ENCODE peak calls at places on chromosomes 4 and X, in four cellular contexts. C, K, E and R are unnamed samples.
A peak's percentile ranks its signal among the peaks of the same experiment; 100 is the strongest.

GRCh38 chr4:153643406-153644016 is 40.6 kb upstream of the TLR2 start:
- DNase-seq in E (no peak), C (peak; percentile 10), K (peak; percentile 74), R (peak; percentile 57)

GRCh38 chr4:3324093-3324815 is 31.4 kb downstream of the RGS12 start:
- DNase-seq in C (no peak), E (peak; percentile 79), K (no peak), R (no peak)

GRCh38 chr4:8523175-8523574 is 57.0 kb upstream of the GPR78 start:
- DNase-seq in K (no peak), C (no peak), E (no peak), R (no peak)

GRCh38 chr4:107896651-107897050 is 34.7 kb upstream of the CYP2U1 start:
- DNase-seq in K (no peak), E (no peak), C (no peak), R (no peak)

GRCh38 chr4:38366451-38366850 is 297.5 kb upstream of the KLF3 start:
- DNase-seq in E (no peak), K (no peak), C (peak; percentile 4), R (no peak)

GRCh38 chr4:663438-664428 is 10.3 kb downstream of the ATP5ME start:
- DNase-seq in E (peak; percentile 82), K (peak; percentile 81), C (no peak), R (no peak)

GRCh38 chr4:41268024-41268423 is 11.3 kb downstream of the UCHL1 start:
- DNase-seq in K (no peak), C (no peak), E (no peak), R (no peak)

GRCh38 chr4:95290702-95291101 is 258.1 kb downstream of the UNC5C start:
- DNase-seq in C (no peak), E (no peak), K (no peak), R (no peak)

GRCh38 chr4:108829981-108830492 is 67.2 kb upstream of the ETNPPL start:
- DNase-seq in K (no peak), E (no peak), C (no peak), R (no peak)

GRCh38 chrX:68710870-68711576 is 63.6 kb downstream of the STARD8 start:
- DNase-seq in E (peak; percentile 73), C (peak; percentile 32), K (peak; percentile 51), R (peak; percentile 36)

GRCh38 chr4:182144621-182145359 is 98.4 kb upstream of the TENM3 start:
- DNase-seq in K (no peak), E (peak; percentile 36), C (no peak), R (no peak)

GRCh38 chr4:55781809-55782208 is 37.8 kb upstream of the EXOC1L start:
- DNase-seq in C (no peak), K (no peak), E (no peak), R (no peak)

GRCh38 chr4:41579556-41579955 is 41.6 kb downstream of the LIMCH1 start:
- DNase-seq in K (no peak), C (no peak), E (no peak), R (no peak)

GRCh38 chrX:46444011-46444410 is 101.2 kb downstream of the ZNF674 start:
- DNase-seq in E (no peak), K (no peak), C (peak; percentile 69), R (peak; percentile 79)

GRCh38 chr4:48360285-48360965 is 19.1 kb downstream of the SLAIN2 start:
- DNase-seq in K (no peak), C (peak; percentile 85), E (no peak), R (peak; percentile 84)

GRCh38 chrX:101462892-101463291 is 22.4 kb upstream of the ARMCX4 start:
- DNase-seq in K (peak; percentile 28), C (peak; percentile 24), E (peak; percentile 28), R (peak; percentile 20)

GRCh38 chrX:37796805-37797204 is 16.9 kb downstream of the CYBB start:
- DNase-seq in E (no peak), K (no peak), C (no peak), R (no peak)

DNA sequence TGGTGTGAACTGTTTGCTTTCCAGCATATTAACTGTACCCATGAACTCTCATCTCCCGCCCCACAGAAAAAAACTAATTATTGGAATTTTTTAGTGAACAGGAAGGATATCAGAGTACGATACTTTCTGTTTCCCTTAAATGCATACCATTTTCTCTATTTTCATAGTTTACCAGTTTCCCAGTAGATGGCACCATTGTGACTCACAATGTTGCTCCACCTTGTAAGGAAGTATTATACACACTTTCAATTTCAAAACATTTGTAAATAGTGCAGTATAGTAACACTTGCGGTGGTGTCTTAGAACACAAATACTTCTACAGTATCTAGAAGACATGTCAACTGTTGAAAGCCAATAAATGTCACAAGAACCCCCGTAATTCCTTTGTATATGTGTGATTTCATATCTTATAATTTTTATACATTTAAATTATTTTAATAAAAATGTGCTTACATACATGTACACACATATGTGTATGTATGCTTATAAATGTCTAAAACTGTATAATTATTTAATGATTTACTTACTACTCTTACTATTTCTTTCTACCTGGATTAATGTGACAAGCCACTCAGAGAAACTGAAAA is 167.3 kb downstream of the SLIT2 start:
- DNase-seq in K (peak; percentile 35), E (no peak), C (peak; percentile 36), R (peak; percentile 51)
- TF ChIP-seq CTCF in K (peak; percentile 58), E (peak; percentile 65), C (peak; percentile 45), R (peak; percentile 76)

DNA sequence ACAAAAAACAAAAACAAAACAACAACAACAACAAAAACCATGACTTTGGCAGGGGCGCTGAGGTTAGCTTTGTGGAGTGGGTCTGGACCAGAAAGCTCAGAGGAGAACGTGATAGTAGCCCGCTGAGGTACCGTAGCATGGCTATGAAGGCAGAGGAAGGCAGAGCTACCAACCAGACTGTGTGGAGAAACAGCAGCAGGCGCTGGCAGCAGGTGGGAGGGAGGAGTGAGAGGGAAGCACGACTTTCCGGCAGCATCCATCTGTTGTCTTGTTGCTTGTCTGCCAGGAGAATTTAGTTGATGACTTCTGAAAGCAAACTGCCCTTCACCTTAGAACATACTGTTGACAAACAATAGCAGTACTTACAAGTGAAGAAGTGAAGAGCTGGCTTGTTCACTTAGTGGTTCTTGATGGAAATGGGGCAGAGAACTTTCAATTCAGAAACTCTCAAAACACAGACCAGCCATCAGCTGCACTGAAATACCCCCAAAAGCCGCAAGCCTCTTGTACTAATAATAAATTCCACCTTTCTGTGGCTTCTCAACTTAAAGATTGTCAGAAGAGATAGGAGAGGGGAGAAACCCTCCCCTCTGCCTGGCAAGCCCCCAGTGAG is 447.2 kb downstream of the SLITRK2 start:
- DNase-seq in E (no peak), K (no peak), C (no peak), R (no peak)
- TF ChIP-seq CTCF in E (no peak), K (no peak), C (no peak), R (no peak)

GRCh38 chr4:52868138-52868537 is 6.0 kb downstream of the RASL11B start:
- DNase-seq in E (peak; percentile 76), C (no peak), K (no peak), R (no peak)
- TF ChIP-seq CTCF in E (no peak), C (no peak), K (no peak), R (no peak)

DNA sequence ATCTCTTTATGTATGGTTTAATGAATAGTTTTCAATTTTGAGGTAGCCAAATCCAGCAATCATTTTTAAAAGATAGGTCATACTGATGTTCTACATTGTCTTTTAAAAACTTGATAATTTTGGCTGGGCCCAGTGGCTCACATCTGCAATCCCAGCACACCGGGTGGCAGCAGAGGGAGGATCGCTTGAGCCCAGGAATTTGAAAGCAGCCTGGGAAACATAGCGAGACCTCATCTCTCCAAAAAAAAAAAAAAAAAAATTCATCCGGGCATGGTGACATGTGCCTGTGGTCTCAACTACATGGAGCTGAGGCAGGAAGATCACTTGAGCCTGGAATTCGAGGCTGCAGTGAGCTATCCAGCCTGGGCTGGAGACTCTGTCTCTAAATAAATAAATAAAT is 419.8 kb downstream of the GALNTL6 start:
- DNase-seq in K (no peak), E (peak; percentile 57), C (no peak), R (no peak)
- TF ChIP-seq CTCF in K (no peak), E (peak; percentile 49), C (peak; percentile 33), R (no peak)

GRCh38 chr4:67587156-67587555 is 28.6 kb downstream of the STAP1 start:
- DNase-seq in C (no peak), K (no peak), E (no peak), R (no peak)
- TF ChIP-seq CTCF in C (no peak), K (no peak), E (no peak), R (no peak)